ENCODE peak calls at places on chromosomes 13 and 19, in five cellular contexts. One of them, this sample, is unnamed.

GRCh38 chr13:32736648-32737047 is 150.4 kb downstream of the PDS5B start:
- DNase-seq in omental fat pad: no peak
- DNase-seq in GM13976: no peak
- DNase-seq in neural crest cell: no peak
- DNase-seq in GM10248: no peak
- DNase-seq in this sample: no peak

GRCh38 chr19:30884146-30884812 is 465.0 kb downstream of the TSHZ3 start:
- DNase-seq in omental fat pad: no peak
- DNase-seq in GM13976: no peak
- DNase-seq in neural crest cell: no peak
- DNase-seq in GM10248: no peak
- DNase-seq in this sample: no peak

GRCh38 chr19:50330365-50331078 is 1.3 kb upstream of the KCNC3 start:
- DNase-seq in omental fat pad: no peak
- DNase-seq in GM13976: peak; percentile 91
- DNase-seq in neural crest cell: peak; percentile 86
- DNase-seq in GM10248: peak; percentile 90
- DNase-seq in this sample: peak; percentile 87

GRCh38 chr19:5080030-5080644 is 111.2 kb downstream of the KDM4B start:
- DNase-seq in omental fat pad: no peak
- DNase-seq in GM13976: no peak
- DNase-seq in neural crest cell: no peak
- DNase-seq in GM10248: no peak
- DNase-seq in this sample: no peak

GRCh38 chr13:42553098-42554046 is 20.6 kb upstream of the TNFSF11 start:
- DNase-seq in omental fat pad: no peak
- DNase-seq in GM13976: no peak
- DNase-seq in neural crest cell: no peak
- DNase-seq in GM10248: no peak
- DNase-seq in this sample: no peak

GRCh38 chr13:113654591-113655357 is 3.2 kb downstream of the ATP4B start:
- DNase-seq in omental fat pad: no peak
- DNase-seq in GM13976: no peak
- DNase-seq in neural crest cell: no peak
- DNase-seq in GM10248: no peak
- DNase-seq in this sample: no peak

GRCh38 chr19:17183858-17184271 is 31.3 kb upstream of the USE1 start:
- DNase-seq in omental fat pad: no peak
- DNase-seq in GM13976: peak; percentile 73
- DNase-seq in neural crest cell: no peak
- DNase-seq in GM10248: peak; percentile 62
- DNase-seq in this sample: no peak

GRCh38 chr13:43686557-43686956 is 100.2 kb downstream of the ENOX1 start:
- DNase-seq in omental fat pad: peak; percentile 22
- DNase-seq in GM13976: no peak
- DNase-seq in neural crest cell: no peak
- DNase-seq in GM10248: no peak
- DNase-seq in this sample: no peak

GRCh38 chr13:72585254-72585653 is 142.2 kb downstream of the MZT1 start:
- DNase-seq in omental fat pad: no peak
- DNase-seq in GM13976: no peak
- DNase-seq in neural crest cell: no peak
- DNase-seq in GM10248: no peak
- DNase-seq in this sample: no peak

GRCh38 chr13:26996965-26997752 is 174.5 kb downstream of the USP12 start:
- DNase-seq in omental fat pad: no peak
- DNase-seq in GM13976: peak; percentile 53
- DNase-seq in neural crest cell: no peak
- DNase-seq in GM10248: peak; percentile 39
- DNase-seq in this sample: no peak

GRCh38 chr13:41914552-41914951 is 46.4 kb downstream of the VWA8 start:
- DNase-seq in omental fat pad: no peak
- DNase-seq in GM13976: no peak
- DNase-seq in neural crest cell: no peak
- DNase-seq in GM10248: no peak
- DNase-seq in this sample: no peak

GRCh38 chr13:110845520-110845919 is 69.3 kb downstream of the ANKRD10 start:
- DNase-seq in omental fat pad: no peak
- DNase-seq in GM13976: no peak
- DNase-seq in neural crest cell: no peak
- DNase-seq in GM10248: no peak
- DNase-seq in this sample: no peak

GRCh38 chr19:11473725-11474124 is 7.1 kb downstream of the ELAVL3 start:
- DNase-seq in omental fat pad: no peak
- DNase-seq in GM13976: no peak
- DNase-seq in neural crest cell: no peak
- DNase-seq in GM10248: no peak
- DNase-seq in this sample: no peak

GRCh38 chr13:106989866-106990265 is 421.9 kb upstream of the ARGLU1 start:
- DNase-seq in omental fat pad: no peak
- DNase-seq in GM13976: no peak
- DNase-seq in neural crest cell: no peak
- DNase-seq in GM10248: no peak
- DNase-seq in this sample: no peak

GRCh38 chr19:16404396-16404795 is 67.4 kb downstream of the EPS15L1 start:
- DNase-seq in omental fat pad: no peak
- DNase-seq in GM13976: no peak
- DNase-seq in neural crest cell: no peak
- DNase-seq in GM10248: no peak
- DNase-seq in this sample: no peak

GRCh38 chr13:24511824-24512207 is 762 bp downstream of the PARP4 start:
- DNase-seq in omental fat pad: no peak
- DNase-seq in GM13976: no peak
- DNase-seq in neural crest cell: no peak
- DNase-seq in GM10248: no peak
- DNase-seq in this sample: no peak

GRCh38 chr19:14599548-14600147 is 16.8 kb downstream of the CLEC17A start:
- DNase-seq in omental fat pad: no peak
- DNase-seq in GM13976: no peak
- DNase-seq in neural crest cell: no peak
- DNase-seq in GM10248: no peak
- DNase-seq in this sample: no peak

GRCh38 chr19:49684251-49684982 is 5.0 kb upstream of the ADM5 start:
- DNase-seq in omental fat pad: no peak
- DNase-seq in GM13976: peak; percentile 64
- DNase-seq in neural crest cell: no peak
- DNase-seq in GM10248: peak; percentile 52
- DNase-seq in this sample: no peak

GRCh38 chr13:59877933-59878332 is 285.8 kb downstream of the DIAPH3 start:
- DNase-seq in omental fat pad: no peak
- DNase-seq in GM13976: no peak
- DNase-seq in neural crest cell: no peak
- DNase-seq in GM10248: no peak
- DNase-seq in this sample: no peak

GRCh38 chr19:38932425-38933179 is 1.9 kb downstream of the MRPS12 start:
- DNase-seq in omental fat pad: no peak
- DNase-seq in GM13976: no peak
- DNase-seq in neural crest cell: peak; percentile 45
- DNase-seq in GM10248: no peak
- DNase-seq in this sample: no peak

GRCh38 chr19:38841787-38842438 is 7.9 kb downstream of the HNRNPL start:
- DNase-seq in omental fat pad: no peak
- DNase-seq in GM13976: no peak
- DNase-seq in neural crest cell: no peak
- DNase-seq in GM10248: no peak
- DNase-seq in this sample: no peak

GRCh38 chr19:616276-616675 is 17.1 kb downstream of the POLRMT start:
- DNase-seq in omental fat pad: no peak
- DNase-seq in GM13976: no peak
- DNase-seq in neural crest cell: no peak
- DNase-seq in GM10248: no peak
- DNase-seq in this sample: no peak

GRCh38 chr13:94433055-94433947 is 46.2 kb downstream of the DCT start:
- DNase-seq in omental fat pad: no peak
- DNase-seq in GM13976: no peak
- DNase-seq in neural crest cell: no peak
- DNase-seq in GM10248: peak; percentile 14
- DNase-seq in this sample: no peak

GRCh38 chr13:66618702-66619101 is 611.4 kb downstream of the PCDH9 start:
- DNase-seq in omental fat pad: no peak
- DNase-seq in GM13976: peak; percentile 8
- DNase-seq in neural crest cell: no peak
- DNase-seq in GM10248: peak; percentile 14
- DNase-seq in this sample: no peak

GRCh38 chr13:106656214-106656613 is 88.3 kb upstream of the ARGLU1 start:
- DNase-seq in omental fat pad: no peak
- DNase-seq in GM13976: no peak
- DNase-seq in neural crest cell: no peak
- DNase-seq in GM10248: no peak
- DNase-seq in this sample: no peak

GRCh38 chr19:40055832-40056504 is at the start of gene ZNF780B:
- DNase-seq in omental fat pad: no peak
- DNase-seq in GM13976: peak; percentile 83
- DNase-seq in neural crest cell: peak; percentile 46
- DNase-seq in GM10248: peak; percentile 81
- DNase-seq in this sample: peak; percentile 21

GRCh38 chr19:29084266-29084665 is 128.7 kb downstream of the UQCRFS1 start:
- DNase-seq in omental fat pad: no peak
- DNase-seq in GM13976: no peak
- DNase-seq in neural crest cell: peak; percentile 28
- DNase-seq in GM10248: no peak
- DNase-seq in this sample: peak; percentile 19
- TF ChIP-seq CTCF in omental fat pad: no peak
- TF ChIP-seq CTCF in GM13976: no peak
- TF ChIP-seq CTCF in neural crest cell: peak; percentile 49
- TF ChIP-seq CTCF in GM10248: no peak
- TF ChIP-seq CTCF in this sample: peak; percentile 61

DNA sequence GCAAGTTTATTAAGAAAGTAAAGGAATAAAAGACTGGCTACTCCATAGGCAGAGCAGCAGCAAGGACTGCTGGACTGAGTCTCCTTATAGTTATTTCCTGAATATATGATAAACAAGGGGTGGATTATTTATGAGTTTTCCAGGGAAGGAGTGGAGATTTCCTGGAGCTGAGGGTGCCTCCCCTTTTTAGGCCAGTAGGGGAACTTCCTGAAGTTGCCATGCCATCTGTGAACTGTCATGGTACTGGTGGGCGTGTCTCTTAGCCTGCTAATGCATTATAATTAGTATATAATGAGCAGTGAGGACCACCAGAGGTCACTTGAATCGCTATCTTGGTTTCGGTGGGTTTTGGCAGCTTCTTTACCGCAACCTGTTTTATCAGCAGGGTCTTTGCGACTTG is 13.5 kb downstream of the ZSCAN5A start:
- DNase-seq in omental fat pad: no peak
- DNase-seq in GM13976: no peak
- DNase-seq in neural crest cell: no peak
- DNase-seq in GM10248: no peak
- DNase-seq in this sample: no peak
- TF ChIP-seq CTCF in omental fat pad: no peak
- TF ChIP-seq CTCF in GM13976: no peak
- TF ChIP-seq CTCF in neural crest cell: peak; percentile 33
- TF ChIP-seq CTCF in GM10248: no peak
- TF ChIP-seq CTCF in this sample: peak; percentile 21

GRCh38 chr13:101082441-101082840 is 333.9 kb downstream of the NALCN start:
- DNase-seq in omental fat pad: no peak
- DNase-seq in GM13976: no peak
- DNase-seq in neural crest cell: no peak
- DNase-seq in GM10248: no peak
- DNase-seq in this sample: no peak
- TF ChIP-seq CTCF in omental fat pad: no peak
- TF ChIP-seq CTCF in GM13976: no peak
- TF ChIP-seq CTCF in neural crest cell: no peak
- TF ChIP-seq CTCF in GM10248: no peak
- TF ChIP-seq CTCF in this sample: no peak

GRCh38 chr19:35327642-35328041 is 1.3 kb upstream of the CD22 start:
- DNase-seq in omental fat pad: no peak
- DNase-seq in GM13976: no peak
- DNase-seq in neural crest cell: no peak
- DNase-seq in GM10248: no peak
- DNase-seq in this sample: no peak
- TF ChIP-seq CTCF in omental fat pad: no peak
- TF ChIP-seq CTCF in GM13976: peak; percentile 32
- TF ChIP-seq CTCF in neural crest cell: peak; percentile 32
- TF ChIP-seq CTCF in GM10248: peak; percentile 49
- TF ChIP-seq CTCF in this sample: peak; percentile 27

DNA sequence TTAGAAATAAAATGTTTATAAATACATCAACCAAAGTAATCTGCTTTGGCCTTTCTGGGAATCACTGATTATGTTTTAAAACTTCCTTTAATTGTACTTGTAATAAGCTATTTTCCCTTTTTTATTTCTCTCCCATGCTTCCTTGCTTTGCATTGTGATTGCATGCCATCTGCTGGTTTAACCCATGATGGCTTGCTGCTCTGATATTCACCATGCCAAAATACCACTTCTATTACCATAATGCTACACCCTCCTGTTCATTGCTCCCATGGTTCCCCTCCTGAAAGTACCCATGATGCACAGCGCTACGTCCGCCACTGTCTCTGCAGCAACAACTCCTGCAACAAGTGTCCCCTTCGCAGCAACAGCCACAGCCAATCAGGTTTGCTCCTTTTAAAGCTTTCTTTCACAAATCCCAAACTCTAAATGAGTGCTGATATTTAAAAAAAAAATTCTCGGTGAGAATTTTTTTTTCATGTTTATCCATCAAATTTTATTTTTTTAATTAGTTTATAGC is 67.7 kb upstream of the RAP2A start:
- DNase-seq in omental fat pad: no peak
- DNase-seq in GM13976: no peak
- DNase-seq in neural crest cell: no peak
- DNase-seq in GM10248: no peak
- DNase-seq in this sample: no peak
- TF ChIP-seq CTCF in omental fat pad: no peak
- TF ChIP-seq CTCF in GM13976: peak; percentile 14
- TF ChIP-seq CTCF in neural crest cell: peak; percentile 24
- TF ChIP-seq CTCF in GM10248: peak; percentile 14
- TF ChIP-seq CTCF in this sample: no peak

This sample was measured in progenitor cell of endocrine pancreas.